ENCODE peak calls at places on chromosomes 7 and 10, in five cellular contexts. One of them, this sample, is unnamed. For H3K4me1, the result is how much of the 10 kb centered on the place peaks cover.

GRCh38 chr10:22321831-22322662 is 1.1 kb downstream of the BMI1 start:
- DNase-seq in CD8-positive, alpha-beta T cell: no peak
- DNase-seq in neural progenitor cell: peak
- DNase-seq in fibroblast of lung: no peak
- DNase-seq in ovary: peak
- DNase-seq in this sample: no peak

GRCh38 chr7:6057316-6058128 is 26.3 kb downstream of the ANKRD61 start:
- DNase-seq in ovary: no peak
- DNase-seq in fibroblast of lung: peak
- DNase-seq in neural progenitor cell: no peak
- DNase-seq in CD8-positive, alpha-beta T cell: no peak
- DNase-seq in this sample: no peak

GRCh38 chr7:2117681-2118045 is 115.1 kb downstream of the MAD1L1 start:
- DNase-seq in neural progenitor cell: no peak
- DNase-seq in ovary: no peak
- DNase-seq in CD8-positive, alpha-beta T cell: no peak
- DNase-seq in fibroblast of lung: no peak
- DNase-seq in this sample: no peak

GRCh38 chr7:64654796-64655548 is 11.0 kb upstream of the ZNF107 start:
- DNase-seq in CD8-positive, alpha-beta T cell: no peak
- DNase-seq in fibroblast of lung: no peak
- DNase-seq in ovary: no peak
- DNase-seq in neural progenitor cell: no peak
- DNase-seq in this sample: no peak

GRCh38 chr10:115947104-115947503 is 325.9 kb downstream of the GFRA1 start:
- DNase-seq in fibroblast of lung: peak
- DNase-seq in CD8-positive, alpha-beta T cell: no peak
- DNase-seq in ovary: no peak
- DNase-seq in neural progenitor cell: no peak
- DNase-seq in this sample: no peak

GRCh38 chr7:84614821-84615506 is 420.4 kb upstream of the SEMA3A start:
- DNase-seq in ovary: no peak
- DNase-seq in neural progenitor cell: no peak
- DNase-seq in fibroblast of lung: no peak
- DNase-seq in CD8-positive, alpha-beta T cell: no peak
- DNase-seq in this sample: no peak

GRCh38 chr10:11933837-11934236 is 108.8 kb downstream of the UPF2 start:
- DNase-seq in fibroblast of lung: no peak
- DNase-seq in neural progenitor cell: no peak
- DNase-seq in ovary: no peak
- DNase-seq in CD8-positive, alpha-beta T cell: no peak
- DNase-seq in this sample: no peak

GRCh38 chr7:77753173-77753572 is 45.1 kb downstream of the TMEM60 start:
- DNase-seq in CD8-positive, alpha-beta T cell: no peak
- DNase-seq in fibroblast of lung: no peak
- DNase-seq in neural progenitor cell: no peak
- DNase-seq in ovary: no peak
- DNase-seq in this sample: no peak

GRCh38 chr7:134189559-134189958 is 62.4 kb downstream of the LRGUK start:
- DNase-seq in ovary: no peak
- DNase-seq in CD8-positive, alpha-beta T cell: no peak
- DNase-seq in neural progenitor cell: no peak
- DNase-seq in fibroblast of lung: no peak
- DNase-seq in this sample: no peak

GRCh38 chr10:62046522-62047239 is 145.2 kb downstream of the ARID5B start:
- DNase-seq in ovary: peak
- DNase-seq in CD8-positive, alpha-beta T cell: no peak
- DNase-seq in neural progenitor cell: no peak
- DNase-seq in fibroblast of lung: peak
- DNase-seq in this sample: peak

GRCh38 chr7:67821116-67821515 is 824.5 kb downstream of the TYW1 start:
- DNase-seq in CD8-positive, alpha-beta T cell: no peak
- DNase-seq in neural progenitor cell: no peak
- DNase-seq in ovary: no peak
- DNase-seq in fibroblast of lung: peak
- DNase-seq in this sample: no peak

GRCh38 chr7:50733552-50733951 is 49.1 kb downstream of the GRB10 start:
- DNase-seq in neural progenitor cell: no peak
- DNase-seq in fibroblast of lung: peak
- DNase-seq in CD8-positive, alpha-beta T cell: no peak
- DNase-seq in ovary: no peak
- DNase-seq in this sample: no peak

GRCh38 chr7:73612598-73613269 is 11.6 kb downstream of the MLXIPL start:
- DNase-seq in neural progenitor cell: peak
- DNase-seq in CD8-positive, alpha-beta T cell: no peak
- DNase-seq in fibroblast of lung: peak
- DNase-seq in ovary: no peak
- DNase-seq in this sample: no peak

GRCh38 chr7:106294334-106294733 is 9.6 kb upstream of the NAMPT start:
- DNase-seq in neural progenitor cell: no peak
- DNase-seq in fibroblast of lung: no peak
- DNase-seq in CD8-positive, alpha-beta T cell: no peak
- DNase-seq in ovary: no peak
- DNase-seq in this sample: no peak

GRCh38 chr10:109454691-109455090 is 468.6 kb downstream of the XPNPEP1 start:
- DNase-seq in fibroblast of lung: no peak
- DNase-seq in ovary: no peak
- DNase-seq in CD8-positive, alpha-beta T cell: no peak
- DNase-seq in neural progenitor cell: no peak
- DNase-seq in this sample: no peak

GRCh38 chr7:140263277-140263676 is 86.5 kb upstream of the KDM7A start:
- DNase-seq in CD8-positive, alpha-beta T cell: peak
- DNase-seq in neural progenitor cell: no peak
- DNase-seq in fibroblast of lung: no peak
- DNase-seq in ovary: no peak
- DNase-seq in this sample: no peak

GRCh38 chr7:122217125-122217524 is 73.1 kb upstream of the AASS start:
- DNase-seq in CD8-positive, alpha-beta T cell: no peak
- DNase-seq in neural progenitor cell: no peak
- DNase-seq in ovary: no peak
- DNase-seq in fibroblast of lung: no peak
- DNase-seq in this sample: no peak

GRCh38 chr7:32507416-32507815 is 12.1 kb downstream of the AVL9 start:
- DNase-seq in ovary: no peak
- DNase-seq in fibroblast of lung: peak
- DNase-seq in neural progenitor cell: no peak
- DNase-seq in CD8-positive, alpha-beta T cell: no peak
- DNase-seq in this sample: no peak

GRCh38 chr10:97673736-97674525 is 13.1 kb downstream of the AVPI1 start:
- DNase-seq in fibroblast of lung: peak
- DNase-seq in CD8-positive, alpha-beta T cell: no peak
- DNase-seq in neural progenitor cell: no peak
- DNase-seq in ovary: peak
- DNase-seq in this sample: peak

GRCh38 chr10:126137557-126138221 is 241.3 kb downstream of the FANK1 start:
- DNase-seq in ovary: no peak
- DNase-seq in fibroblast of lung: peak
- DNase-seq in neural progenitor cell: no peak
- DNase-seq in CD8-positive, alpha-beta T cell: no peak
- DNase-seq in this sample: no peak

GRCh38 chr7:27767374-27767773 is 27.4 kb downstream of the TAX1BP1 start:
- DNase-seq in fibroblast of lung: peak
- DNase-seq in ovary: no peak
- DNase-seq in neural progenitor cell: no peak
- DNase-seq in CD8-positive, alpha-beta T cell: no peak
- DNase-seq in this sample: no peak

GRCh38 chr10:4812952-4813351 is 13.1 kb upstream of the AKR1E2 start:
- DNase-seq in neural progenitor cell: no peak
- DNase-seq in ovary: no peak
- DNase-seq in CD8-positive, alpha-beta T cell: no peak
- DNase-seq in fibroblast of lung: peak
- DNase-seq in this sample: peak

GRCh38 chr10:14571866-14572507 is 202.7 kb downstream of the FAM107B start:
- DNase-seq in ovary: no peak
- DNase-seq in neural progenitor cell: no peak
- DNase-seq in fibroblast of lung: peak
- DNase-seq in CD8-positive, alpha-beta T cell: peak
- DNase-seq in this sample: no peak

GRCh38 chr10:129916506-129916995 is 47.5 kb downstream of the EBF3 start:
- DNase-seq in fibroblast of lung: no peak
- DNase-seq in ovary: no peak
- DNase-seq in CD8-positive, alpha-beta T cell: no peak
- DNase-seq in neural progenitor cell: no peak
- DNase-seq in this sample: no peak

GRCh38 chr7:36181668-36182067 is 28.6 kb downstream of the EEPD1 start:
- DNase-seq in fibroblast of lung: no peak
- DNase-seq in CD8-positive, alpha-beta T cell: no peak
- DNase-seq in neural progenitor cell: no peak
- DNase-seq in ovary: no peak
- DNase-seq in this sample: no peak

GRCh38 chr7:77782383-77782782 is 15.9 kb downstream of the TMEM60 start:
- DNase-seq in ovary: no peak
- DNase-seq in CD8-positive, alpha-beta T cell: no peak
- DNase-seq in fibroblast of lung: no peak
- DNase-seq in neural progenitor cell: no peak
- DNase-seq in this sample: no peak

GRCh38 chr10:24427678-24428409 is 218.9 kb downstream of the KIAA1217 start:
- DNase-seq in neural progenitor cell: no peak
- DNase-seq in fibroblast of lung: peak
- DNase-seq in CD8-positive, alpha-beta T cell: no peak
- DNase-seq in ovary: no peak
- DNase-seq in this sample: no peak

GRCh38 chr7:104453190-104453589 is 124.8 kb downstream of the LHFPL3 start:
- DNase-seq in fibroblast of lung: no peak
- DNase-seq in ovary: no peak
- DNase-seq in neural progenitor cell: no peak
- DNase-seq in CD8-positive, alpha-beta T cell: no peak
- DNase-seq in this sample: no peak

GRCh38 chr10:61779950-61780659 is 117.4 kb downstream of the CABCOCO1 start:
- DNase-seq in ovary: no peak
- DNase-seq in CD8-positive, alpha-beta T cell: no peak
- DNase-seq in neural progenitor cell: no peak
- DNase-seq in fibroblast of lung: peak
- DNase-seq in this sample: peak

GRCh38 chr7:21497072-21497471 is 45.8 kb upstream of the DNAH11 start:
- DNase-seq in neural progenitor cell: no peak
- DNase-seq in CD8-positive, alpha-beta T cell: no peak
- DNase-seq in fibroblast of lung: no peak
- DNase-seq in ovary: no peak
- DNase-seq in this sample: no peak

GRCh38 chr10:94607111-94607510 is 61.5 kb downstream of the HELLS start:
- DNase-seq in neural progenitor cell: no peak
- DNase-seq in fibroblast of lung: no peak
- DNase-seq in ovary: no peak
- DNase-seq in CD8-positive, alpha-beta T cell: no peak
- DNase-seq in this sample: no peak

GRCh38 chr10:17228081-17229015 is at the start of gene VIM:
- DNase-seq in ovary: peak
- DNase-seq in fibroblast of lung: peak
- DNase-seq in CD8-positive, alpha-beta T cell: peak
- DNase-seq in neural progenitor cell: peak
- DNase-seq in this sample: peak

GRCh38 chr7:100568936-100569844 is 4.5 kb downstream of the SAP25 start:
- DNase-seq in neural progenitor cell: peak
- DNase-seq in ovary: peak
- DNase-seq in CD8-positive, alpha-beta T cell: no peak
- DNase-seq in fibroblast of lung: peak
- DNase-seq in this sample: peak

GRCh38 chr7:124635416-124635815 is 130.2 kb downstream of the GPR37 start:
- DNase-seq in ovary: no peak
- DNase-seq in CD8-positive, alpha-beta T cell: no peak
- DNase-seq in neural progenitor cell: no peak
- DNase-seq in fibroblast of lung: no peak
- DNase-seq in this sample: no peak

GRCh38 chr7:87689374-87689773 is 61.2 kb downstream of the RUNDC3B start:
- DNase-seq in CD8-positive, alpha-beta T cell: no peak
- DNase-seq in fibroblast of lung: no peak
- DNase-seq in neural progenitor cell: no peak
- DNase-seq in ovary: no peak
- DNase-seq in this sample: no peak

GRCh38 chr7:87687653-87688254 is 59.6 kb downstream of the RUNDC3B start:
- DNase-seq in neural progenitor cell: no peak
- DNase-seq in CD8-positive, alpha-beta T cell: no peak
- DNase-seq in fibroblast of lung: no peak
- DNase-seq in ovary: no peak
- DNase-seq in this sample: no peak
- H3K4me1 ChIP-seq in neural progenitor cell: under half
- H3K4me1 ChIP-seq in CD8-positive, alpha-beta T cell: under half
- H3K4me1 ChIP-seq in fibroblast of lung: under half
- H3K4me1 ChIP-seq in ovary: under half
- H3K4me1 ChIP-seq in this sample: under half

DNA sequence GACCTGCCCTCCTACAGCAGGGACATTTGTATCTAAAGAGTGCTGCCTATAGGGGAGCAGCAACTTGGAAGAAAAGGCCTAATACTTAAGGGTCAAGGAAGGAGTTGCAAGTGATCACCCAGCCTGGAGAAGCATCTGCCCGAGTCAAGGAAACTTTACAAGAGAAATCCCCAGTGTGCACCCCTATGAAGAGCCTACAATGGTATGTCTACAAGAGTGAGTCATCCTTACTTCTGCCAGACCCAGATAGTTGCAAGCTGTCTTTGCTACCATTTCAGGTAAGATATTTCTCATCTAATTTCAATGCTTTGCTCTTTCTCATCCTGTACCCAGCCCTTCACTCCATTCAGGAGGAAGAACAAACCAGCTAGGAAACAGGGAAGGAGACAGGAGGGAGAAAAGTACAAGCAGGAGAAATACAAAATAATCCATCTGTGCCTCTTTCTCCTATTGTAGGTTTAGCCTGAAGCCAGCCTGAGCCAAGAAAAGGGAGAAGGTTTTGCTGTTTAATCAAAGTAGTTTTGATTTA is 34.4 kb upstream of the AGR3 start:
- DNase-seq in neural progenitor cell: no peak
- DNase-seq in CD8-positive, alpha-beta T cell: no peak
- DNase-seq in ovary: no peak
- DNase-seq in fibroblast of lung: peak
- DNase-seq in this sample: no peak
- H3K27ac ChIP-seq in neural progenitor cell: no peak
- H3K27ac ChIP-seq in CD8-positive, alpha-beta T cell: no peak
- H3K27ac ChIP-seq in ovary: no peak
- H3K27ac ChIP-seq in fibroblast of lung: no peak
- H3K27ac ChIP-seq in this sample: no peak

GRCh38 chr10:73867871-73868631 is 6.3 kb downstream of the CAMK2G start:
- DNase-seq in fibroblast of lung: no peak
- DNase-seq in ovary: no peak
- DNase-seq in neural progenitor cell: no peak
- DNase-seq in CD8-positive, alpha-beta T cell: no peak
- DNase-seq in this sample: no peak

GRCh38 chr10:73865459-73866442 is 8.6 kb downstream of the CAMK2G start:
- DNase-seq in CD8-positive, alpha-beta T cell: no peak
- DNase-seq in neural progenitor cell: no peak
- DNase-seq in ovary: no peak
- DNase-seq in fibroblast of lung: no peak
- DNase-seq in this sample: no peak

GRCh38 chr10:73866621-73867020 is 7.7 kb downstream of the CAMK2G start:
- DNase-seq in ovary: no peak
- DNase-seq in neural progenitor cell: no peak
- DNase-seq in fibroblast of lung: no peak
- DNase-seq in CD8-positive, alpha-beta T cell: no peak
- DNase-seq in this sample: no peak

GRCh38 chr10:73868655-73869195 is 5.6 kb downstream of the CAMK2G start:
- DNase-seq in ovary: no peak
- DNase-seq in CD8-positive, alpha-beta T cell: no peak
- DNase-seq in fibroblast of lung: no peak
- DNase-seq in neural progenitor cell: no peak
- DNase-seq in this sample: no peak

GRCh38 chr10:73867126-73867807 is 7.1 kb downstream of the CAMK2G start:
- DNase-seq in ovary: no peak
- DNase-seq in CD8-positive, alpha-beta T cell: no peak
- DNase-seq in neural progenitor cell: no peak
- DNase-seq in fibroblast of lung: no peak
- DNase-seq in this sample: no peak
- H3K4me1 ChIP-seq in ovary: under half
- H3K4me1 ChIP-seq in CD8-positive, alpha-beta T cell: half or more
- H3K4me1 ChIP-seq in neural progenitor cell: under half
- H3K4me1 ChIP-seq in fibroblast of lung: under half
- H3K4me1 ChIP-seq in this sample: under half

GRCh38 chr7:98641646-98642489 is 24.8 kb downstream of the NPTX2 start:
- DNase-seq in neural progenitor cell: no peak
- DNase-seq in CD8-positive, alpha-beta T cell: no peak
- DNase-seq in ovary: no peak
- DNase-seq in fibroblast of lung: no peak
- DNase-seq in this sample: no peak
- H3K27ac ChIP-seq in neural progenitor cell: no peak
- H3K27ac ChIP-seq in CD8-positive, alpha-beta T cell: no peak
- H3K27ac ChIP-seq in ovary: no peak
- H3K27ac ChIP-seq in fibroblast of lung: no peak
- H3K27ac ChIP-seq in this sample: no peak

This sample was measured in uterus.